ENCODE peak calls at places on chromosome 2, in eight cellular contexts. W, E, M, B, N, S, P and R are unnamed samples.

GRCh38 chr2:47056875-47057731 is 98.0 kb downstream of the STPG4 start:
- DNase-seq in W (no peak), E (no peak), M (no peak), B (no peak), N (no peak), S (no peak), P (no peak), R (no peak)

GRCh38 chr2:238376884-238377391 is 49.8 kb upstream of the ASB1 start:
- DNase-seq in W (peak; percentile 75), E (no peak), M (no peak), B (peak; percentile 30), N (no peak), S (no peak), P (peak; percentile 32), R (no peak)

GRCh38 chr2:12488365-12488972 is 228.3 kb upstream of the TRIB2 start:
- DNase-seq in W (no peak), E (no peak), M (no peak), B (no peak), N (no peak), S (no peak), P (no peak), R (peak; percentile 31)

GRCh38 chr2:152396051-152396511 is 61.1 kb downstream of the FMNL2 start:
- DNase-seq in W (peak; percentile 56), E (no peak), M (no peak), B (peak; percentile 12), N (no peak), S (no peak), P (no peak), R (no peak)

GRCh38 chr2:95272299-95272751 is 1.9 kb upstream of the PROM2 start:
- DNase-seq in W (no peak), E (no peak), M (peak; percentile 3), B (no peak), N (no peak), S (no peak), P (no peak), R (no peak)

GRCh38 chr2:188721231-188721630 is 252.9 kb upstream of the COL3A1 start:
- DNase-seq in W (no peak), E (no peak), M (no peak), B (peak; percentile 26), N (no peak), S (no peak), P (no peak), R (no peak)

GRCh38 chr2:104654813-104655212 is 199.1 kb upstream of the POU3F3 start:
- DNase-seq in W (no peak), E (no peak), M (no peak), B (no peak), N (no peak), S (no peak), P (no peak), R (no peak)

GRCh38 chr2:81195017-81195773 is 890.6 kb upstream of the LRRTM1 start:
- DNase-seq in W (no peak), E (peak; percentile 53), M (no peak), B (no peak), N (no peak), S (no peak), P (no peak), R (no peak)

GRCh38 chr2:118841450-118841827 is 6.0 kb downstream of the EN1 start:
- DNase-seq in W (no peak), E (no peak), M (no peak), B (no peak), N (no peak), S (no peak), P (no peak), R (no peak)

GRCh38 chr2:145874466-145874865 is 1354.5 kb upstream of the ZEB2 start:
- DNase-seq in W (peak; percentile 47), E (no peak), M (no peak), B (peak; percentile 64), N (no peak), S (no peak), P (peak; percentile 54), R (no peak)

GRCh38 chr2:112876971-112877361 is 34.0 kb upstream of the IL37 start:
- DNase-seq in W (no peak), E (no peak), M (no peak), B (peak; percentile 17), N (no peak), S (no peak), P (no peak), R (no peak)

GRCh38 chr2:1266311-1266710 is 147.0 kb upstream of the TPO start:
- DNase-seq in W (no peak), E (no peak), M (no peak), B (no peak), N (no peak), S (no peak), P (no peak), R (no peak)

DNA sequence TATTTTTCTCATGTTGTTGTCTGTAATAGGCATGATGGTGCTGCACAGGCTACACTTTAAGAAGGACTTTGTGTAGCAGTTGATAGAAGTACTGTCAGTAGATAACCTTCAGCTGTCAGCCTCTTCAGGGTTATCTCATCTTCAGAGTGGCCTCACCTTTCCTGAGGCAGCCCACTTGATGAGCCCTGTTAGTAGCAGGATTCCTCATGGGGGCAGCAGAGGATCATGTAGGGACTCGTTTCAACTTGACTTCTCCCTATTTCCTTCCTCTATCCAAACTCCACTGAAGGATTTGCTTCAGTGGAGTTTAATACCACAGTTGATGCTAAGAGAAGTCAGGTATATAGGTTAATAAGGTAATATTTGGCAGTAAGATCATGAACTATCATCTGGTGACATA is 530.3 kb upstream of the FSIP2 start:
- DNase-seq in W (peak; percentile 18), E (no peak), M (peak; percentile 35), B (no peak), N (peak; percentile 73), S (no peak), P (peak; percentile 38), R (no peak)
- TF ChIP-seq CTCF in W (peak; percentile 54), E (no peak), M (peak; percentile 83), B (no peak), N (peak; percentile 60), S (no peak), P (peak; percentile 65), R (no peak)

GRCh38 chr2:217943379-217944321 is 59.1 kb downstream of the TNS1 start:
- DNase-seq in W (peak; percentile 50), E (peak; percentile 93), M (peak; percentile 60), B (peak; percentile 58), N (peak; percentile 60), S (no peak), P (no peak), R (no peak)
- TF ChIP-seq CTCF in W (peak; percentile 3), E (peak; percentile 38), M (peak; percentile 26), B (peak; percentile 63), N (no peak), S (no peak), P (peak; percentile 7), R (no peak)

GRCh38 chr2:232887171-232887850 is 17.2 kb downstream of the SNORC start:
- DNase-seq in W (no peak), E (peak; percentile 48), M (no peak), B (no peak), N (no peak), S (peak; percentile 7), P (no peak), R (no peak)
- TF ChIP-seq CTCF in W (no peak), E (no peak), M (no peak), B (peak; percentile 14), N (no peak), S (no peak), P (no peak), R (no peak)

GRCh38 chr2:58131191-58132011 is 84.8 kb downstream of the VRK2 start:
- DNase-seq in W (peak; percentile 69), E (no peak), M (no peak), B (peak; percentile 63), N (no peak), S (no peak), P (no peak), R (no peak)
- TF ChIP-seq CTCF in W (no peak), E (no peak), M (peak; percentile 17), B (peak; percentile 37), N (no peak), S (no peak), P (no peak), R (no peak)

DNA sequence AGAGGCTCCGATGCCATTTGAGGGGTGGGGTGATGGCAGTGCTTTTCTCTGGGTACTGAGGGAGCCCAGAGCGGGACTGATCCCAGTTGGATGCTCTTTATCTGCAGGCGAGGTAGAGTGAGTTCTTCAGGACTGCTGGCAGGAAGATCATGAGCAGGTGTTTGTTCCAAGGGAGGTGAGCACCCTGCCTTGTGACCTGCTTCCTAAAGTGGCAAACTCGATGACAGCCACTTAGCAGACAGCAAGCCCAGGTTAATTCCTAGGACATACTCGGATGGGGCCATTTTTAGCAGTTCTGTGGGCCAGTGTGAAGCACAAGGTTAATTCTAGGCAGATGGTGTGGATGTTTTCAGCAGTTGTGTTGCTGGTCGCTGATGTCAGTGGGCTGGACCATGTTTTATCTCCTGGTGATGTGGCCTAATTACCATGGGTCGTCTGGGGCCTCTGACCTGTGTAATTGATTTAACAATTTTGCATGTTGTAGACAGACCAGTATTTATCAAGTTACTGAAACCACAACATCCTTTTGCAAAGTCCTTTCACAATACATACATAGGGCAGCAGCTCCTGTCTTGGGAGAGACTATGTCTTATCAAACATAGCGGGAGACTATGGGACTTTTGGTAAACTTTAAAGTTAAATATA is 4.9 kb downstream of the FKBP1B start:
- DNase-seq in W (no peak), E (no peak), M (no peak), B (no peak), N (no peak), S (no peak), P (no peak), R (no peak)
- TF ChIP-seq CTCF in W (no peak), E (no peak), M (no peak), B (no peak), N (no peak), S (no peak), P (no peak), R (no peak)

DNA sequence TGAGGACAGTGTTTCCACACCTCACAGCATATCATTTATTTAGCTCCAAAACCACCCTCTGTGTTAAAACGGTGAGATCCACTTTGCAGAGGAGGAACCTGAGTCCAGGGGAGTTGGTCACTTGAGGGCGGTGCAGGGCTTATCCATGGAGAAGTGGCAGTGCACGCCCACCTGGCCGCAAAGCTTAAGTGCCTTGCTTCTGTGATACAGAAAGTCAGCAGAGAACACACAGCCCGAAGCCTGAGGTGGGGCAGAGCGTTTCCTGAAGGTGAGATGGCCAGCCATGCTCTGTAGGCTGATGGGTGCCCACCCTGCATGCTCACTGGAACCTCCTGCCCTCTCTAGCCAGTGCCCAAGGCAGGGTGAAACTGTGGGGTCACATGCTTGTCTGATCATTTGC is 87.3 kb downstream of the SH3RF3 start:
- DNase-seq in W (no peak), E (peak; percentile 73), M (no peak), B (no peak), N (no peak), S (no peak), P (no peak), R (no peak)
- TF ChIP-seq CTCF in W (no peak), E (no peak), M (no peak), B (no peak), N (no peak), S (no peak), P (no peak), R (no peak)